ENCODE peak calls at places on chromosomes 5 and 9, in five cellular contexts. M is IMR-90, F is neuronal stem cell, B is H1, K is mesenchymal stem cell. G is an unnamed sample.
A peak's percentile ranks its signal among the peaks of the same experiment; 100 is the strongest.

GRCh38 chr5:143758750-143759149 is 53.2 kb upstream of the HMHB1 start:
- DNase-seq in M (peak; percentile 65), F (no peak), B (no peak), K (no peak), G (no peak)

GRCh38 chr9:133960568-133961129 is 31.5 kb downstream of the VAV2 start:
- DNase-seq in M (no peak), F (no peak), B (no peak), K (no peak), G (peak; percentile 26)

GRCh38 chr9:6845881-6846280 is 88.1 kb downstream of the KDM4C start:
- DNase-seq in M (peak; percentile 27), F (peak; percentile 15), B (no peak), K (peak; percentile 35), G (peak; percentile 81)

GRCh38 chr9:35598863-35599590 is 6.0 kb upstream of the TESK1 start:
- DNase-seq in M (no peak), F (no peak), B (no peak), K (no peak), G (no peak)

GRCh38 chr5:26482817-26483375 is 555.5 kb downstream of the CDH9 start:
- DNase-seq in M (no peak), F (peak; percentile 47), B (peak; percentile 63), K (peak; percentile 25), G (peak; percentile 93)

GRCh38 chr5:21802869-21803490 is 1050.2 kb downstream of the CDH12 start:
- DNase-seq in M (peak; percentile 56), F (peak; percentile 9), B (no peak), K (peak; percentile 38), G (peak; percentile 43)

GRCh38 chr5:164600166-164600715 is 1094.8 kb downstream of the MAT2B start:
- DNase-seq in M (peak; percentile 86), F (no peak), B (no peak), K (peak; percentile 90), G (no peak)

GRCh38 chr5:92909545-92909962 is 671.5 kb downstream of the NR2F1-AS1 start:
- DNase-seq in M (peak; percentile 11), F (peak; percentile 63), B (peak; percentile 65), K (peak; percentile 33), G (peak; percentile 63)

GRCh38 chr9:13322828-13323550 is 43.5 kb upstream of the MPDZ start:
- DNase-seq in M (no peak), F (no peak), B (peak; percentile 44), K (no peak), G (peak; percentile 6)

GRCh38 chr9:134885647-134886412 is 5.2 kb downstream of the FCN2 start:
- DNase-seq in M (no peak), F (no peak), B (no peak), K (no peak), G (no peak)

GRCh38 chr5:176366575-176366894 is 1.2 kb downstream of the ARL10 start:
- DNase-seq in M (no peak), F (no peak), B (no peak), K (no peak), G (no peak)
- H2BK15ac ChIP-seq in M (no peak overlapping the region), F (no peak overlapping the region), B (no peak overlapping the region), K (no peak overlapping the region), G (no peak overlapping the region)

GRCh38 chr5:150448353-150448752 is 1.2 kb downstream of the RPS14 start:
- DNase-seq in M (no peak), F (no peak), B (no peak), K (peak; percentile 28), G (peak; percentile 51)
- H3K36me3 ChIP-seq in M (peaks cover 47% of the 10 kb centered on the region), F (peaks cover 48% of the 10 kb centered on the region), B (peaks cover 52% of the 10 kb centered on the region), K (peaks cover 53% of the 10 kb centered on the region), G (peaks cover 30% of the 10 kb centered on the region)

GRCh38 chr9:130759738-130760137 is 66.2 kb downstream of the EXOSC2 start:
- DNase-seq in M (no peak), F (no peak), B (no peak), K (no peak), G (no peak)

GRCh38 chr9:130756037-130756436 is 62.5 kb downstream of the EXOSC2 start:
- DNase-seq in M (no peak), F (no peak), B (no peak), K (peak; percentile 32), G (no peak)

GRCh38 chr9:130755377-130756007 is 61.9 kb downstream of the EXOSC2 start:
- DNase-seq in M (no peak), F (no peak), B (no peak), K (no peak), G (no peak)

GRCh38 chr9:130756460-130757152 is 63.0 kb downstream of the EXOSC2 start:
- DNase-seq in M (no peak), F (no peak), B (no peak), K (no peak), G (peak; percentile 48)
- H2BK15ac ChIP-seq in M (no peak overlapping the region), F (no peak overlapping the region), B (no peak overlapping the region), K (no peak overlapping the region), G (no peak overlapping the region)

DNA sequence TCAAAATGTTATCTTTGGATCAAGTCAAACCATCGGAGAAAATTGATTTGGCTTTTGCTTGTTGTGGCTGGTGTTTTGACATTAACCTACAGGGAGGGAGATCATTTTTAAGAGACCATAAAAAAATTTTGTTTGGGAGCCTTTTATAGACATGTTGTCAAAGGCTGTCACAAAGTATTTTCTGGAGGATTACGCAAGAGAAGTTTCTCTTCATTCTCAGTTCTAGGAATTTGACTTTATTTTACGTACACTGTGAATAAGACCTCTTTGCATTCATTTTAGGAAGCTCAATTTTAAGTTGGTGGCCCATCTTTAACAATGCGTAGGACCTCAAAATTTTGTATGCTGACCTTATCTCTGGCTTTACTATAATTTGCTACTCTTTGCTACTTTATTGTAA is 50.2 kb upstream of the SLC44A1 start:
- DNase-seq in M (no peak), F (no peak), B (no peak), K (no peak), G (no peak)
- H3K36me3 ChIP-seq in M (no peaks in the 10 kb centered on the region), F (no peaks in the 10 kb centered on the region), B (no peaks in the 10 kb centered on the region), K (no peaks in the 10 kb centered on the region), G (no peaks in the 10 kb centered on the region)

DNA sequence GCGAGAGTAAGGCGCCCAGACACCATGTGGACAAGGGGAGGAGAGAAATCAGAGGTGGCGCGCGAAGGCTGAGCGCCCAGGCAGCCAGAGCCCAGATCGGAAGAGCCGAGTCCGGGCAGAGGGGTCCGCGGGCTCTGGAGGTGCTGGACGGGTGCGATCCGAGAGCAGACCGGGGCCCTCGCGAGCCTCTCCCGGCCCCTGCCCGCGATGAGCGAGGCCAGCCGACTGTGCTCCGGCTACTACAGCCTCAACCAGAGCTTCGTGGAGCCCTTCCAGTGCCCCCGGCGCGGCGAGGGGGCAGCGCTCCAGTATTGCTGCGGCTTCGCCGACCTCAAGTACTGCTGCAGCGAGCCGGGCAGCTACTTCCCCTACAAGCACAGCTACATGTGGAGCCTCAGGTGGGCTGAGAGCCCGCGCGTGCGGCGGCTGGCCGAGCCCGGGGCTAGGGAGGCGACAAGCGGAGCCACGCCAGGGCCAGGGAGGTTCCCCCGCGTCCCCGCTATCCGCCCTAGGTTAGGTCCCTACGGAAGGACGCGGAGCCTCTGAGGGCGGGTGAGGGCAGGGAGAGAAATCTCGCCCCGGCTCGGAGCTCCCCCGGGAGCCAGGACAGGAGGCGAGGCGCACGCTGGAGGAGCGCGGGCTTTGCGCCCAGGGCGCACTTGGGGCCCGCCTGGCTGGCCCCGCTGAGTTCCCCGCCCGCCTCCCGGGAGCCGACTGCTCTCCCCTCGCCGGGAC is at the start of gene SHISAL2B:
- DNase-seq in M (no peak), F (peak; percentile 65), B (peak; percentile 87), K (peak; percentile 30), G (peak; percentile 90)
- H2BK15ac ChIP-seq in M (no peak within 1 kb of the TSS), F (peak within 1 kb of the TSS; percentile 97), B (peak within 1 kb of the TSS; percentile 89), K (no peak within 1 kb of the TSS), G (peak within 1 kb of the TSS; percentile 92)

GRCh38 chr9:123107639-123108285 is 74.3 kb downstream of the GPR21 start:
- DNase-seq in M (no peak), F (no peak), B (no peak), K (no peak), G (peak; percentile 32)
- H3K36me3 ChIP-seq in M (peaks cover 52% of the 10 kb centered on the region), F (peaks cover 38% of the 10 kb centered on the region), B (peaks cover 13% of the 10 kb centered on the region), K (peaks cover 60% of the 10 kb centered on the region), G (peaks cover 2% of the 10 kb centered on the region)